ENCODE peak calls at places on chromosomes 13 and 19, in seven cellular contexts. C is fibroblast of the aortic adventitia, T is testis, Z is brain microvascular endothelial cell, Y is kidney, Q is HFF-Myc, X is epithelial cell of esophagus. J is an unnamed sample.

GRCh38 chr13:76764429-76764828 is 121.8 kb downstream of the KCTD12 start:
- DNase-seq in X (peak; percentile 35), C (peak; percentile 84), Z (peak; percentile 46), T (peak; percentile 57), Y (peak; percentile 59), Q (no peak), J (peak; percentile 68)

GRCh38 chr13:22049384-22049783 is 378.5 kb downstream of the FGF9 start:
- DNase-seq in C (no peak), Z (no peak), Y (no peak), X (no peak), Q (no peak), T (no peak), J (no peak)

GRCh38 chr13:100707818-100708740 is 33.5 kb upstream of the TMTC4 start:
- DNase-seq in Z (no peak), X (peak; percentile 27), C (peak; percentile 45), T (no peak), Q (no peak), Y (no peak), J (no peak)

GRCh38 chr13:97254809-97255208 is 32.7 kb downstream of the MBNL2 start:
- DNase-seq in Q (no peak), X (peak; percentile 91), T (no peak), Y (no peak), C (peak; percentile 62), Z (no peak), J (peak; percentile 57)

GRCh38 chr13:106517151-106517847 is 18.2 kb downstream of the EFNB2 start:
- DNase-seq in Q (no peak), Y (no peak), T (no peak), C (no peak), X (no peak), Z (no peak), J (no peak)

GRCh38 chr19:43625918-43626579 is 6.6 kb upstream of the ZNF428 start:
- DNase-seq in X (peak; percentile 27), T (no peak), Z (no peak), Q (no peak), Y (no peak), C (no peak), J (no peak)

GRCh38 chr13:101917475-101917810 is 465.0 kb downstream of the ITGBL1 start:
- DNase-seq in Z (no peak), X (no peak), Y (no peak), T (no peak), C (no peak), Q (no peak), J (no peak)

GRCh38 chr13:95411641-95412040 is 110.4 kb upstream of the ABCC4 start:
- DNase-seq in Z (no peak), X (peak; percentile 82), C (no peak), Y (no peak), Q (no peak), T (no peak), J (peak; percentile 34)

GRCh38 chr13:90943961-90944360 is 403.5 kb upstream of the MIR17HG start:
- DNase-seq in T (no peak), C (no peak), Z (no peak), Y (no peak), Q (no peak), X (no peak), J (no peak)

GRCh38 chr13:31767175-31767900 is 28.0 kb downstream of the RXFP2 start:
- DNase-seq in Z (peak; percentile 72), C (peak; percentile 94), X (peak; percentile 66), Q (no peak), T (no peak), Y (no peak), J (peak; percentile 92)

GRCh38 chr13:74574964-74575728 is 440.9 kb upstream of the KLF12 start:
- DNase-seq in X (no peak), Y (no peak), C (no peak), Q (no peak), T (no peak), Z (no peak), J (peak; percentile 6)

GRCh38 chr19:4556574-4557185 is 2.8 kb downstream of the SEMA6B start:
- DNase-seq in T (peak; percentile 73), Z (no peak), C (no peak), Y (no peak), X (peak; percentile 33), Q (no peak), J (peak; percentile 27)

GRCh38 chr13:47661076-47661475 is 340.0 kb downstream of the SUCLA2 start:
- DNase-seq in Q (peak; percentile 72), T (no peak), Y (no peak), X (peak; percentile 35), C (peak; percentile 69), Z (peak; percentile 83), J (peak; percentile 88)

GRCh38 chr13:52850396-52851152 is 2.1 kb upstream of the PCDH8 start:
- DNase-seq in Y (peak; percentile 89), X (peak; percentile 51), Z (no peak), Q (no peak), C (peak; percentile 34), T (peak; percentile 88), J (peak; percentile 32)

GRCh38 chr13:30371649-30372265 is 50.5 kb upstream of the UBE2L5 start:
- DNase-seq in Y (no peak), T (no peak), C (peak; percentile 56), Z (peak; percentile 57), Q (no peak), X (peak; percentile 65), J (peak; percentile 53)

GRCh38 chr13:26914148-26914547 is 153.6 kb upstream of the GPR12 start:
- DNase-seq in X (no peak), Q (no peak), Z (no peak), T (no peak), Y (no peak), C (no peak), J (no peak)

DNA sequence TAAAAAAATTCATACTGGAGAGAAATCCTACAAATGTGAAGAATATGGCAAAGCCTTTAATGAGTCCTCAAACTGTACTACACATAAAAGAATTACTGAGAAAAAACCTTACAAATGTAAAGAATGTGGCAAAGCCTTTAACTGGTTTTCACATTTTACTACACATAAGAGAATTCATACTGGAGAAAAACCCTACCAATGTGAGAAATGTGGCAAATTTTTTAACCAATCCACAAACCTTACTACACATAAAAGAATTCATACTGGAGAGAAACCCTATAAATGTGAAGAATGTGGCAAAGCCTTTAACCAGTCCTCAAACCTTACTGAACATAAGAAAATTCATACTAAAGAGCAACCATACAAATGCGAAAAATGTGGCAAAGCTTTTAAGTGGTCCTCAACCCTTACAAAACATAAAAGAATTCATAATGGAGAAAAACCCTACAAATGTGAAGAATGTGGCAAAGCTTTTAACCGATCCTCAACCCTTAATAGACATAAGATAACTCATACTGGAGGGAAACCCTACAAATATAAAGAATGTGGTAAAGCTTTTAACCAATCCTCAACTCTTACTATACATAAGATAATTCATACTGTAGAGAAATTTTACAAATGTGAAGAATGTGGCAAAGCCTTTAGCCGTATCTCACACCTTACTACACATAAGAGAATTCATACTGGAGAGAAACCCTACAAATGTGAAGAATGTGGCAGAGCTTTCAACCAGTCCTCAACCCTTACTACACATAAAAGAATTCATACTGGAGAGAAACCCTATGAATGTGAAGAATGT is 29.0 kb downstream of the ZNF730 start:
- DNase-seq in X (no peak), Y (no peak), Q (no peak), C (no peak), Z (no peak), T (no peak), J (no peak)
- H3K4me3 ChIP-seq in X (no peak overlapping the region), Y (no peak overlapping the region), Q (no peak overlapping the region), C (no peak overlapping the region), Z (no peak overlapping the region), T (no peak overlapping the region), J (no peak overlapping the region)

DNA sequence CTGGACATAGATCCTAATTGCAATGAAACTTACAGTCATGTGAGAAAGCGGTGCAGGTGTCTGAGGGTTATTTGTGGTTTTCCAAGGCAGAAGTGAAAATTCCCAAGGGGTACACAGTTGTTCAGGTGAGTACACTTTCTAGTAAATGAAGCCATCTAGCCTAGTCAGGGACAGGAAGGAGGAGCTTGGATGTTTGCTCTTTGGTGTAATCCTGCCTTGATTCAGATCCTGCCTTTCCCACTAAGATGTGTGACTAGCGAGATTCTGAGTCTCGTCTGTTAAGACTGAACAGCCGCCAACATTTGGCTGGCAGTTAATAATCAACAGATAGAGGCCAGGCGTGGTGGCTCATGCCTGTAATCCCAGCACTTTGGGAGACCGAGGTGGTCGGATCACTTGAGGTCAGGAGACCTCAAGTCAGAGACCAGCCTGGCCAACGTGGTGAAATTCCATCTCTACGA is 2.5 kb downstream of the RPS9 start:
- DNase-seq in Z (no peak), T (no peak), X (no peak), Q (no peak), C (peak; percentile 30), Y (peak; percentile 43), J (no peak)
- H3K4me3 ChIP-seq in Z (peak overlapping the region; percentile 15), T (no peak overlapping the region), X (peak overlapping the region; percentile 91), Q (peak overlapping the region; percentile 97), C (peak overlapping the region; percentile 71), Y (peak overlapping the region; percentile 92), J (peak overlapping the region; percentile 93)

GRCh38 chr19:54100560-54100959 is at the start of gene OSCAR:
- DNase-seq in Q (no peak), Y (peak; percentile 65), X (no peak), C (peak; percentile 33), T (no peak), Z (no peak), J (no peak)
- H3K4me3 ChIP-seq in Q (no peak within 1 kb of the TSS), Y (no peak within 1 kb of the TSS), X (no peak within 1 kb of the TSS), C (peak within 1 kb of the TSS; percentile 13), T (no peak within 1 kb of the TSS), Z (no peak within 1 kb of the TSS), J (no peak within 1 kb of the TSS)

GRCh38 chr19:42250666-42251531 is 4.0 kb downstream of the ERF start:
- DNase-seq in T (no peak), C (peak; percentile 55), X (peak; percentile 39), Q (no peak), Y (peak; percentile 81), Z (no peak), J (peak; percentile 61)
- H3K4me3 ChIP-seq in T (no peak overlapping the region), C (peak overlapping the region; percentile 83), X (peak overlapping the region; percentile 68), Q (peak overlapping the region; percentile 93), Y (no peak overlapping the region), Z (peak overlapping the region; percentile 17), J (peak overlapping the region; percentile 22)